ENCODE peak calls at places on chromosomes 1 and 21, in seven cellular contexts. Y is HCT116; L is ascending aorta; R is RWPE2; M is CD8-positive, alpha-beta T cell; F is WERI-Rb-1; D is neuronal stem cell. W is an unnamed sample. For H3K27me3, the result is how much of the 10 kb centered on the place peaks cover.

GRCh38 chr1:240804475-240804874 is 192.5 kb upstream of the GREM2 start:
- DNase-seq in L (no peak), R (no peak), D (no peak), M (no peak), F (no peak), Y (no peak), W (no peak)

GRCh38 chr1:77986810-77987209 is 7.9 kb upstream of the FUBP1 start:
- DNase-seq in F (no peak), R (no peak), L (no peak), M (no peak), Y (no peak), D (no peak), W (no peak)

GRCh38 chr1:66917476-66917875 is 7.2 kb downstream of the DNAI4 start:
- DNase-seq in F (no peak), D (no peak), M (no peak), R (no peak), L (no peak), Y (no peak), W (no peak)

GRCh38 chr21:38380391-38381137 is 117.7 kb downstream of the ERG start:
- DNase-seq in F (no peak), L (no peak), R (no peak), Y (no peak), D (no peak), M (no peak), W (no peak)

GRCh38 chr1:198269352-198269940 is 112.6 kb downstream of the NEK7 start:
- DNase-seq in Y (no peak), M (no peak), F (no peak), R (no peak), D (no peak), L (no peak), W (no peak)

GRCh38 chr1:214002060-214002459 is 14.3 kb downstream of the PROX1 start:
- DNase-seq in L (no peak), M (no peak), R (no peak), D (no peak), F (no peak), Y (no peak), W (no peak)

GRCh38 chr1:28512058-28512611 is 6.3 kb downstream of the RCC1 start:
- DNase-seq in R (no peak), D (no peak), F (no peak), L (no peak), Y (no peak), M (no peak), W (no peak)

GRCh38 chr1:42165511-42166210 is 1.1 kb upstream of the GUCA2A start:
- DNase-seq in Y (peak), M (no peak), F (no peak), R (peak), L (no peak), D (no peak), W (no peak)

GRCh38 chr1:211687462-211688215 is 12.2 kb upstream of the NEK2 start:
- DNase-seq in R (no peak), M (no peak), L (no peak), D (no peak), F (no peak), Y (no peak), W (no peak)

GRCh38 chr1:37998913-37999433 is 6.3 kb downstream of the FHL3 start:
- DNase-seq in F (no peak), D (no peak), M (no peak), L (no peak), Y (no peak), R (no peak), W (no peak)

GRCh38 chr1:174315239-174315638 is 132.5 kb upstream of the GPR52 start:
- DNase-seq in M (no peak), F (no peak), L (no peak), Y (no peak), D (no peak), R (no peak), W (no peak)

GRCh38 chr21:22438428-22439086 is 1440.3 kb downstream of the NCAM2 start:
- DNase-seq in D (no peak), M (no peak), R (no peak), Y (no peak), F (no peak), L (no peak), W (no peak)

GRCh38 chr1:225923381-225923691 is 714 bp downstream of the PYCR2 start:
- DNase-seq in Y (no peak), D (no peak), F (no peak), M (no peak), L (no peak), R (no peak), W (no peak)

GRCh38 chr1:205041121-205041758 is 1.8 kb upstream of the CNTN2 start:
- DNase-seq in F (no peak), R (no peak), Y (no peak), D (no peak), L (no peak), M (no peak), W (no peak)
- H3K27me3 ChIP-seq in F (under half), R (under half), Y (under half), D (under half), L (under half), M (under half), W (under half)

DNA sequence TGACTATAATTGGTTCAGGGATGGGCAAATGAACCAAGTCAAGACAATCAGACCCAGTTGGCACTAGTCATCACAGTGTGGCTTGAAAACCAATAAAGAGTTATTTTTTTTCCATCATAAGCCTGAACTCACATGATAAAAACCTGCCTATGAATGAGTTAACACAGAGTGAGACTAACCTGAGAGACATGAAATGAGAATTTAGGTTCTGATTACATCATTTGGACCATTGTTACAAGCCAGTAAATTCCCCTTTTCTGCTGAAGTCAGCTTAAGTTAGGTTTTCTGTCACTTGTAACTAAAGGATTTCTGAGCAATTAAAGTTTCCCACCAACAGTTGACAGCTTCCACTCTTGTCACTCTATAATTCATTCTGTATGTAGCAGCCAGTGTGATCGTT is 9.6 kb upstream of the RSBN1 start:
- DNase-seq in D (no peak), R (no peak), Y (no peak), L (no peak), M (no peak), F (no peak), W (no peak)
- H3K27me3 ChIP-seq in D (under half), R (under half), Y (under half), L (under half), M (under half), F (under half), W (under half)

GRCh38 chr1:169515641-169516040 is 29.9 kb upstream of the SLC19A2 start:
- DNase-seq in R (no peak), L (no peak), M (no peak), D (no peak), Y (no peak), F (no peak), W (no peak)

GRCh38 chr1:169513208-169513607 is 27.5 kb upstream of the SLC19A2 start:
- DNase-seq in R (no peak), M (no peak), Y (no peak), F (no peak), D (no peak), L (no peak), W (no peak)

GRCh38 chr1:169514566-169515270 is 29.0 kb upstream of the SLC19A2 start:
- DNase-seq in Y (no peak), L (no peak), F (no peak), M (no peak), R (no peak), D (no peak), W (no peak)

GRCh38 chr1:169521226-169521625 is 35.5 kb upstream of the SLC19A2 start:
- DNase-seq in R (no peak), F (no peak), L (no peak), Y (no peak), D (no peak), M (no peak), W (no peak)

DNA sequence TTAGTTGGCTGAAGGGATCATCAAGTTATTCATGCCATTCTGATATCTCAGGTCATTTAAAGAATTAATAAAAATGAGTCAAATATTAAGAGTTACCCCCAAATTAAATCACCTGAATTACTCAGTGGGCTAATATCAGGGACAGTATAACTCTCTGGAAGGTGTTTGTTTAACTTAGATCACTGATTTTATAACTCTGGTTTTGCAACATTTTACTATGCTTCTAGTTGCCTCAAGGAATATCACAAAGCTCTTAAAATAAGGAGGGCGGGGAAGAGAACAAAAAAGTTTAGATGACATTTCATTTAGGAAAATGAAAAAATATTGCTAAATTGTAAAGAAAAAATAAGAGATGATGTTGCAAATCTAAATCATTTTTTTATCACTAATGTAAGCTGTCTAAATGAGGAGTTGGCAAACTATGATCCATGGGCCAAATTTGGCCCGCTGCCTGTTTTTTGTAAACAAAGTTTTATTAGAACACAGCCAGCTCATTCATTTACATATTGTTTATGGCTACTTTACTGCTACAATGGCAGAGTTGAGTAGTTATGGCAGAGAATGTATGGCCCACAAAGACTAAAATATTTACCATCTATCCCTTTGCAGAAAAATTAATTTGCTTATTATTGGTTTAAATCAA is 31.9 kb upstream of the SLC19A2 start:
- DNase-seq in M (no peak), L (no peak), F (no peak), R (no peak), D (no peak), Y (no peak), W (no peak)
- H3K27me3 ChIP-seq in M (under half), L (under half), F (under half), R (under half), D (under half), Y (under half), W (under half)

DNA sequence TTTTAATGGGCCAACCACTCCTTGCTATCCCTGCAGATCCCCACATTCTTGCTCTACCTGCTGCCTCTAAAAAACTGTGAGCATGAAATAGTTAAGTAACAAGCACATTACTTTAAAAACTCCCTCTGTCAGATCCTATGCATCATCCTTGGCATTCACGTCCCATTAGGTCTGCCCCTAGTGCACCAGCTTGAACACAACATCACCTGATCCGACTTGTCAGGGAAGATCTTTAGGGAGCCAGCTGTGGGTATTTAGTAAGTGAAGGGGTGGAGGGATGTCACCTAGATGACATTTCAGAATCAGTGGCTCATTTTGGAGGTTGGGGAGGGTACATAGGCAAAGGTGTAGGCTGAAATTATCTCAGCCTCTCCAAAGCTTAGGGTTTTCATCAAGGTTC is 33.5 kb downstream of the RXRG start:
- DNase-seq in R (no peak), Y (no peak), F (no peak), D (no peak), M (no peak), L (no peak), W (no peak)
- H3K27me3 ChIP-seq in R (under half), Y (under half), F (under half), D (under half), M (under half), L (under half), W (under half)

GRCh38 chr1:154512760-154513159 is 10.5 kb upstream of the SHE start:
- DNase-seq in R (no peak), M (no peak), F (no peak), D (no peak), Y (no peak), L (no peak), W (no peak)
- H3K27me3 ChIP-seq in R (under half), M (under half), F (half or more), D (under half), Y (under half), L (under half), W (under half)

GRCh38 chr1:153444078-153444477 is 16.4 kb downstream of the S100A7 start:
- DNase-seq in D (no peak), Y (no peak), F (no peak), M (no peak), R (no peak), L (no peak), W (no peak)

GRCh38 chr1:153443486-153443885 is 17.0 kb downstream of the S100A7 start:
- DNase-seq in D (no peak), Y (no peak), F (no peak), L (no peak), R (no peak), M (no peak), W (no peak)

DNA sequence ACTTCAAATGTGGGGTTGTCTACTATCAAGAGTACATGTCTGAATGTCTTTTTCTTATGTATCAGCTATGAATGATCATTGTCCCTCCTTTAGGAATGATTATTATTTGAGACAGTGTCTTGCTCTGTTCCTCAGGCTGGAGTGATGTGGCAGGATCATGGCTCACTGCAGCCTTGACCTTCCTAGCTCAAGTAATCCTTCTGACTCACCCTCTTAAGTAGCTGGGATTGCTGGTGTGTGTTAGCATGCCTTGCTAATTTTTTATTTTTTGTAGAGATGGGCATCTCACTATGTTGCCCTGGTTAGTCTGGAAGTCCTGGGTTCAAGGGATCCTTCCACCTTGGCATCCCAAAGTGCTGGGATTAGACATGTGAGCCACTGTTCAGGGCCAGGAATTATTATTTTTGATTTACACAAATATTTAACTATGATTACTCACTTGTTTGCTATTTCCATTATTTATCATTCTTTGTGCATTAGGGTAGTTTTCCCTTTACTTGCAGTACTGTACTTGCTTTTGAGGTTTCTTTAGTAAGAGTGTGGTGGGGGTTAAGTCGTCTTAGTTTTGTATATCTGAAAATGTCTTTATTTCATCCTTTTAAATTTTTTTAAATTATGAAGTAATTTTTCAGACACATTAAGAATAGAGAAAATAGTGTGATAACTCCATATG is 12.8 kb downstream of the S100A7 start:
- DNase-seq in Y (no peak), M (no peak), F (no peak), R (no peak), D (no peak), L (no peak), W (no peak)
- H3K27me3 ChIP-seq in Y (half or more), M (under half), F (half or more), R (under half), D (under half), L (under half), W (under half)

GRCh38 chr1:17393225-17393624 is 21.2 kb downstream of the PADI6 start:
- DNase-seq in Y (no peak), L (no peak), R (no peak), F (no peak), M (no peak), D (no peak), W (no peak)
- H3K27me3 ChIP-seq in Y (under half), L (under half), R (under half), F (under half), M (under half), D (under half), W (under half)

DNA sequence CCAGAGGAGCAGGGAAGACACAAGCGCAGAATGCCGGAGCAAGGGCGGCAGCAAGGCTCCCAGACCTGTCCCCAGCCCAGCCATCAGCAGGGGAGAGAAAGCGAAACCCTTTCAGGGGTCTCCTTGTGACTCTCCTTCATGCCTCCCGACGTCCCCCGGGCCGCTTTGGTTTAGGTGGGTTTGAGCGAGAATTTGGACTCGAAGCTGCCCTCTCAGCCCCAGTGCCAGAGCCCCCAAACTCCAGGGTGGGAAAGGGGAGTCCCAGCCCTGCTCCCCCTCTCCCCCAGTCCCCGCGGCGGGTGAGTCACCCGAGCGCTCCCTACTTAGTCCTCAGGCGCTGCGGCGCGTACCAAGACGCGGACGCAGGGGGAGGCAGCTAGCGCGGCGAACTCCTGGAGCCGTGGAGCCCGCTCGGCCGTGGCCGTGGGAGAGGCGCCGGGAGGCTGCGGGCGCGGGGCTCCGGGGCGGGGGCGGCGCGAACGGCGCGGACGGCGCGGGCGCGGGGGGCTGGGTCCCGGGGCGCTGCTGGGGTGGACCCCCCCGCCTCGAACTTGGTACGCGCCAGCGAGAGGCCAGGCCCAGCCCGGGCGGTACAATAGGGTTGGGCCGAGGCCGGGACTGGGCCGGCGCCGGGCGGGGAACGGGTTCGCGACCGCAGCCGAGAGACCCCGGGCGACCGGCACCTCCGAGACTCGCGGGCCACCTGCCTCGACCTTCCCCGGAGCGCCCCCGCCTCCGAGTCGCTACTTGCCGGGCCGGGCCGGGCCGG is at the start of gene MAP7D1:
- DNase-seq in L (peak), D (peak), Y (no peak), M (peak), R (peak), F (peak), W (peak)
- H3K27me3 ChIP-seq in L (under half), D (under half), Y (under half), M (under half), R (under half), F (under half), W (under half)